ENCODE peak calls at places on chromosome 21, in five cellular contexts. P is IMR-90, I is psoas muscle, C is progenitor cell of endocrine pancreas, B is fibroblast of lung. O is an unnamed sample.

GRCh38 chr21:38699048-38699447 is 106.7 kb upstream of the ETS2 start:
- DNase-seq in P (no peak), I (no peak), C (no peak), B (no peak), O (no peak)

GRCh38 chr21:17784604-17785402 is 34.4 kb downstream of the C21orf91 start:
- DNase-seq in P (no peak), I (no peak), C (no peak), B (peak; percentile 80), O (no peak)

GRCh38 chr21:25555492-25555891 is 51.8 kb downstream of the MRPL39 start:
- DNase-seq in P (no peak), I (no peak), C (no peak), B (no peak), O (no peak)

GRCh38 chr21:28489197-28489596 is 503.5 kb downstream of the LTN1 start:
- DNase-seq in P (no peak), I (no peak), C (no peak), B (peak; percentile 30), O (no peak)

GRCh38 chr21:41170442-41170841 is 2.5 kb downstream of the BACE2 start:
- DNase-seq in P (peak; percentile 34), I (peak; percentile 23), C (peak; percentile 39), B (peak; percentile 40), O (no peak)

GRCh38 chr21:18663663-18664062 is 260.1 kb upstream of the TMPRSS15 start:
- DNase-seq in P (no peak), I (no peak), C (no peak), B (no peak), O (no peak)

GRCh38 chr21:16427587-16428087 is 697.9 kb downstream of the USP25 start:
- DNase-seq in P (no peak), I (no peak), C (no peak), B (no peak), O (no peak)

GRCh38 chr21:32940079-32941014 is 85.4 kb upstream of the OLIG2 start:
- DNase-seq in P (peak; percentile 43), I (no peak), C (peak; percentile 13), B (peak; percentile 34), O (no peak)

GRCh38 chr21:21232320-21232719 is 234.1 kb downstream of the NCAM2 start:
- DNase-seq in P (peak; percentile 71), I (no peak), C (no peak), B (peak; percentile 50), O (no peak)

GRCh38 chr21:38985423-38986378 is 180.0 kb downstream of the ETS2 start:
- DNase-seq in P (peak; percentile 93), I (peak; percentile 67), C (no peak), B (peak; percentile 91), O (peak; percentile 89)

GRCh38 chr21:42315296-42315891 is at the start of gene TFF3:
- DNase-seq in P (no peak), I (no peak), C (peak; percentile 27), B (no peak), O (peak; percentile 89)

GRCh38 chr21:42231761-42232160 is 12.8 kb downstream of the ABCG1 start:
- DNase-seq in P (no peak), I (no peak), C (no peak), B (no peak), O (no peak)

GRCh38 chr21:42596657-42597056 is 56.8 kb upstream of the PDE9A start:
- DNase-seq in P (no peak), I (no peak), C (no peak), B (no peak), O (no peak)

GRCh38 chr21:42863504-42863870 is 15.9 kb downstream of the WDR4 start:
- DNase-seq in P (no peak), I (no peak), C (no peak), B (no peak), O (no peak)

GRCh38 chr21:25911730-25912401 is 177.1 kb downstream of the GABPA start:
- DNase-seq in P (no peak), I (no peak), C (no peak), B (peak; percentile 68), O (no peak)

GRCh38 chr21:37594472-37594951 is 227.9 kb downstream of the DYRK1A start:
- DNase-seq in P (no peak), I (no peak), C (no peak), B (no peak), O (peak; percentile 69)

GRCh38 chr21:33046455-33046854 is 20.7 kb downstream of the OLIG2 start:
- DNase-seq in P (no peak), I (no peak), C (no peak), B (no peak), O (no peak)

GRCh38 chr21:30839304-30839703 is 9.7 kb upstream of the KRTAP7-1 start:
- DNase-seq in P (no peak), I (no peak), C (peak; percentile 33), B (no peak), O (no peak)

GRCh38 chr21:44462090-44462833 is 7.0 kb downstream of the LRRC3 start:
- DNase-seq in P (no peak), I (no peak), C (no peak), B (no peak), O (no peak)

GRCh38 chr21:38531610-38532009 is 33.3 kb upstream of the ERG start:
- DNase-seq in P (no peak), I (no peak), C (no peak), B (no peak), O (no peak)

GRCh38 chr21:26144026-26144425 is 26.5 kb downstream of the APP start:
- DNase-seq in P (no peak), I (no peak), C (no peak), B (no peak), O (no peak)

GRCh38 chr21:19049567-19049966 is 646.0 kb upstream of the TMPRSS15 start:
- DNase-seq in P (no peak), I (no peak), C (no peak), B (no peak), O (no peak)

GRCh38 chr21:42539931-42540343 is 26.3 kb downstream of the SLC37A1 start:
- DNase-seq in P (no peak), I (no peak), C (no peak), B (no peak), O (no peak)

GRCh38 chr21:27112186-27112585 is 145.3 kb upstream of the ADAMTS5 start:
- DNase-seq in P (peak; percentile 32), I (no peak), C (no peak), B (no peak), O (no peak)

GRCh38 chr21:29376556-29376955 is 77.8 kb downstream of the BACH1 start:
- DNase-seq in P (no peak), I (peak; percentile 36), C (no peak), B (no peak), O (no peak)

GRCh38 chr21:41878831-41879189 is 334 bp downstream of the PRDM15 start:
- DNase-seq in P (peak; percentile 81), I (peak; percentile 88), C (peak; percentile 62), B (peak; percentile 91), O (peak; percentile 90)

GRCh38 chr21:38343691-38344090 is 86.9 kb downstream of the KCNJ15 start:
- DNase-seq in P (peak; percentile 49), I (peak; percentile 24), C (no peak), B (peak; percentile 81), O (no peak)

GRCh38 chr21:21921410-21922232 is 923.4 kb downstream of the NCAM2 start:
- DNase-seq in P (peak; percentile 11), I (no peak), C (no peak), B (peak; percentile 28), O (no peak)

GRCh38 chr21:38679531-38679930 is 126.2 kb upstream of the ETS2 start:
- DNase-seq in P (peak; percentile 62), I (no peak), C (no peak), B (peak; percentile 85), O (no peak)

GRCh38 chr21:32004281-32004680 is 131.5 kb downstream of the HUNK start:
- DNase-seq in P (no peak), I (no peak), C (no peak), B (no peak), O (no peak)

GRCh38 chr21:40300300-40300699 is 433.1 kb downstream of the PCP4 start:
- DNase-seq in P (no peak), I (no peak), C (no peak), B (no peak), O (no peak)

GRCh38 chr21:38950388-38951094 is 144.8 kb downstream of the ETS2 start:
- DNase-seq in P (peak; percentile 49), I (no peak), C (no peak), B (no peak), O (no peak)

GRCh38 chr21:24844672-24845071 is 762.6 kb downstream of the MRPL39 start:
- DNase-seq in P (peak; percentile 4), I (no peak), C (no peak), B (no peak), O (no peak)

GRCh38 chr21:32334980-32335471 is 36.4 kb downstream of the MRAP start:
- DNase-seq in P (no peak), I (no peak), C (no peak), B (peak; percentile 56), O (no peak)

GRCh38 chr21:43203523-43204080 is 34.8 kb downstream of the CRYAA start:
- DNase-seq in P (no peak), I (no peak), C (peak; percentile 5), B (no peak), O (peak; percentile 69)

GRCh38 chr21:45549670-45550463 is 7.6 kb upstream of the SLC19A1 start:
- DNase-seq in P (no peak), I (no peak), C (no peak), B (no peak), O (no peak)
- TF ChIP-seq CTCF in P (no peak), I (no peak), C (no peak), B (no peak), O (no peak)

GRCh38 chr21:23160914-23161313 is 2162.7 kb downstream of the NCAM2 start:
- DNase-seq in P (no peak), I (no peak), C (no peak), B (no peak), O (no peak)
- TF ChIP-seq CTCF in P (no peak), I (no peak), C (peak; percentile 28), B (no peak), O (no peak)

DNA sequence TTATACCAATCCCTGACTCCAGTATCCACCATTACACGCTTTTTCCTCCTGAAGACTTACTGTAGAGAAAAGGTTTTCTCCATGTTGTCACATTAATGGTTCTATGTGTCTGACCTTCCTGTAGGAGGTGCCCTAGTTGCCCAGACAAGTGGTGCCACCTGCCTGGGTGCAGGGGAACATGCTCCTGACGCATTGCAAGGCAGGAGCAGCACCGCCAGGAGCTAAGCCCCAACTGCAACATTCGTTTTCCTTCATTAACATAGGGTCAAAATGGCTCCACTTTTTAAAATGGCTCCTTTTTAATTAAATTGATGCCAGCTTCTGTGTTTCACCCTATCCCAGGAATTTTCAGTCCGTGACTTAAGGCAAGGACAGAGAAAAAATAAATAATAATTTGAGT is 220.1 kb upstream of the SAMSN1 start:
- DNase-seq in P (no peak), I (no peak), C (no peak), B (no peak), O (no peak)
- TF ChIP-seq CTCF in P (no peak), I (no peak), C (no peak), B (no peak), O (no peak)

GRCh38 chr21:34923626-34924025 is 125.5 kb downstream of the RUNX1 start:
- DNase-seq in P (no peak), I (no peak), C (no peak), B (no peak), O (no peak)

GRCh38 chr21:34921151-34921550 is 128.0 kb downstream of the RUNX1 start:
- DNase-seq in P (no peak), I (no peak), C (no peak), B (no peak), O (no peak)

GRCh38 chr21:34924194-34924593 is 124.9 kb downstream of the RUNX1 start:
- DNase-seq in P (no peak), I (no peak), C (no peak), B (no peak), O (no peak)

GRCh38 chr21:34923202-34923601 is 125.9 kb downstream of the RUNX1 start:
- DNase-seq in P (no peak), I (no peak), C (no peak), B (no peak), O (no peak)

GRCh38 chr21:34922487-34922886 is 126.6 kb downstream of the RUNX1 start:
- DNase-seq in P (no peak), I (no peak), C (no peak), B (no peak), O (no peak)
- TF ChIP-seq CTCF in P (no peak), I (no peak), C (peak; percentile 31), B (no peak), O (no peak)